ENCODE peak calls at places on chromosomes 12 and 14, in four cellular contexts. I is thoracic aorta, L is H9, D is MM.1S. J is an unnamed sample.

GRCh38 chr14:44897844-44898151 is 63.9 kb downstream of the KLHL28 start:
- DNase-seq in I (no peak), L (no peak), D (no peak), J (no peak)

GRCh38 chr14:23828001-23828400 is 125.6 kb upstream of the DHRS4 start:
- DNase-seq in I (no peak), L (no peak), D (no peak), J (no peak)

GRCh38 chr12:51351913-51352532 is 5.5 kb upstream of the CELA1 start:
- DNase-seq in I (no peak), L (peak; percentile 91), D (no peak), J (peak; percentile 75)

GRCh38 chr14:101232340-101233015 is 328.8 kb upstream of the DIO3 start:
- DNase-seq in I (no peak), L (peak; percentile 20), D (no peak), J (no peak)

GRCh38 chr12:8145754-8146415 is 10.9 kb upstream of the ZNF705A start:
- DNase-seq in I (peak; percentile 22), L (peak; percentile 89), D (no peak), J (peak; percentile 44)

GRCh38 chr14:75432406-75432805 is 4.6 kb downstream of the JDP2 start:
- DNase-seq in I (no peak), L (peak; percentile 13), D (no peak), J (no peak)

GRCh38 chr12:54146506-54147145 is 42.2 kb downstream of the SMUG1 start:
- DNase-seq in I (no peak), L (no peak), D (no peak), J (no peak)

GRCh38 chr14:106812788-106813476 is 1286.5 kb downstream of the TMEM121 start:
- DNase-seq in I (no peak), L (no peak), D (no peak), J (no peak)

GRCh38 chr12:2503036-2503435 is 291.7 kb upstream of the FKBP4 start:
- DNase-seq in I (no peak), L (no peak), D (no peak), J (no peak)

GRCh38 chr14:77139540-77140342 is 1.9 kb downstream of the ZDHHC22 start:
- DNase-seq in I (no peak), L (peak; percentile 91), D (no peak), J (peak; percentile 64)

GRCh38 chr12:13008741-13009380 is 8.8 kb upstream of the HEBP1 start:
- DNase-seq in I (no peak), L (no peak), D (no peak), J (no peak)

GRCh38 chr12:71160585-71160984 is 2.8 kb upstream of the TSPAN8 start:
- DNase-seq in I (no peak), L (no peak), D (no peak), J (peak; percentile 45)

GRCh38 chr12:20214286-20214685 is 154.1 kb upstream of the PDE3A start:
- DNase-seq in I (no peak), L (no peak), D (no peak), J (peak; percentile 16)

GRCh38 chr14:74611672-74612345 is at the start of gene LTBP2:
- DNase-seq in I (no peak), L (peak; percentile 41), D (no peak), J (peak; percentile 46)

GRCh38 chr12:82299617-82300016 is 58.6 kb downstream of the CCDC59 start:
- DNase-seq in I (no peak), L (no peak), D (no peak), J (peak; percentile 62)

GRCh38 chr14:50501642-50502041 is 30.7 kb downstream of the MAP4K5 start:
- DNase-seq in I (no peak), L (no peak), D (no peak), J (no peak)

GRCh38 chr14:24775919-24776318 is 141.9 kb upstream of the GZMB start:
- DNase-seq in I (no peak), L (peak; percentile 46), D (no peak), J (no peak)

GRCh38 chr12:23368590-23368989 is 580.9 kb downstream of the SOX5 start:
- DNase-seq in I (no peak), L (no peak), D (no peak), J (no peak)

GRCh38 chr14:50062438-50063039 is 53.8 kb downstream of the VCPKMT start:
- DNase-seq in I (no peak), L (no peak), D (no peak), J (peak; percentile 86)

GRCh38 chr12:29073631-29074239 is 75.3 kb upstream of the FAR2 start:
- DNase-seq in I (no peak), L (no peak), D (peak; percentile 58), J (peak; percentile 75)

GRCh38 chr12:118625050-118625675 is 248.8 kb downstream of the SUDS3 start:
- DNase-seq in I (no peak), L (no peak), D (no peak), J (no peak)

GRCh38 chr14:70665448-70666363 is 24.0 kb downstream of the TTC9 start:
- DNase-seq in I (no peak), L (no peak), D (peak; percentile 74), J (peak; percentile 73)

GRCh38 chr14:68607081-68607851 is 185.6 kb downstream of the ZFP36L1 start:
- DNase-seq in I (no peak), L (no peak), D (no peak), J (peak; percentile 86)

GRCh38 chr14:104422301-104423223 is 157.0 kb upstream of the C14orf180 start:
- DNase-seq in I (no peak), L (no peak), D (no peak), J (no peak)

GRCh38 chr14:69612014-69612758 is 790 bp downstream of the SUSD6 start:
- DNase-seq in I (no peak), L (no peak), D (peak; percentile 24), J (no peak)

GRCh38 chr14:99809376-99809775 is 16.2 kb downstream of the EML1 start:
- DNase-seq in I (peak; percentile 28), L (no peak), D (no peak), J (peak; percentile 81)

GRCh38 chr14:57480044-57480443 is 13.6 kb downstream of the CCDC198 start:
- DNase-seq in I (no peak), L (no peak), D (no peak), J (no peak)

GRCh38 chr12:46676797-46677520 is 148.8 kb downstream of the SLC38A4 start:
- DNase-seq in I (no peak), L (no peak), D (no peak), J (no peak)

GRCh38 chr12:54259194-54260011 is 20.5 kb downstream of the CBX5 start:
- DNase-seq in I (peak; percentile 47), L (peak; percentile 98), D (no peak), J (peak; percentile 95)

GRCh38 chr14:102508774-102509743 is 517 bp downstream of the ANKRD9 start:
- DNase-seq in I (no peak), L (no peak), D (no peak), J (peak; percentile 82)

GRCh38 chr12:107337354-107338095 is 244.2 kb upstream of the CRY1 start:
- DNase-seq in I (no peak), L (no peak), D (no peak), J (no peak)

GRCh38 chr14:24377660-24378059 is 9.7 kb downstream of the NFATC4 start:
- DNase-seq in I (no peak), L (peak; percentile 73), D (no peak), J (peak; percentile 35)

GRCh38 chr12:6405963-6406362 is 22.0 kb downstream of the LTBR start:
- DNase-seq in I (no peak), L (no peak), D (no peak), J (no peak)

GRCh38 chr12:4526923-4527546 is 11.7 kb upstream of the RAD51AP1 start:
- DNase-seq in I (no peak), L (no peak), D (peak; percentile 36), J (no peak)

GRCh38 chr12:69026341-69026740 is 93.4 kb upstream of the CPM start:
- DNase-seq in I (no peak), L (no peak), D (no peak), J (no peak)

GRCh38 chr12:94813314-94813713 is 163.0 kb upstream of the TMCC3 start:
- DNase-seq in I (no peak), L (no peak), D (no peak), J (no peak)

GRCh38 chr14:33542338-33543290 is 408.3 kb downstream of the EGLN3 start:
- DNase-seq in I (no peak), L (no peak), D (no peak), J (no peak)

GRCh38 chr14:44657153-44657552 is 150.1 kb upstream of the FSCB start:
- DNase-seq in I (no peak), L (no peak), D (no peak), J (no peak)

GRCh38 chr14:55600784-55601561 is 21.0 kb downstream of the KTN1 start:
- DNase-seq in I (no peak), L (no peak), D (no peak), J (no peak)

GRCh38 chr12:52847335-52848102 is 1.3 kb downstream of the KRT78 start:
- DNase-seq in I (no peak), L (peak; percentile 29), D (no peak), J (no peak)

GRCh38 chr12:52848661-52849255 is at the start of gene KRT78:
- DNase-seq in I (no peak), L (peak; percentile 27), D (no peak), J (no peak)

GRCh38 chr12:52839706-52840105 is 5.6 kb upstream of the KRT79 start:
- DNase-seq in I (no peak), L (peak; percentile 26), D (no peak), J (no peak)

GRCh38 chr12:52846356-52846970 is 2.3 kb downstream of the KRT78 start:
- DNase-seq in I (no peak), L (no peak), D (no peak), J (no peak)

GRCh38 chr12:52844386-52844785 is 4.4 kb downstream of the KRT78 start:
- DNase-seq in I (no peak), L (no peak), D (no peak), J (no peak)
- H3K27me3 ChIP-seq in I (no peaks in the 10 kb centered on the region), L (no peaks in the 10 kb centered on the region), D (peaks cover 77% of the 10 kb centered on the region), J (peaks cover 8% of the 10 kb centered on the region)

GRCh38 chr12:102821149-102821548 is 95.9 kb downstream of the PAH start:
- DNase-seq in I (no peak), L (no peak), D (no peak), J (no peak)
- H3K27me3 ChIP-seq in I (no peaks in the 10 kb centered on the region), L (peaks cover 11% of the 10 kb centered on the region), D (no peaks in the 10 kb centered on the region), J (peaks cover 54% of the 10 kb centered on the region)

DNA sequence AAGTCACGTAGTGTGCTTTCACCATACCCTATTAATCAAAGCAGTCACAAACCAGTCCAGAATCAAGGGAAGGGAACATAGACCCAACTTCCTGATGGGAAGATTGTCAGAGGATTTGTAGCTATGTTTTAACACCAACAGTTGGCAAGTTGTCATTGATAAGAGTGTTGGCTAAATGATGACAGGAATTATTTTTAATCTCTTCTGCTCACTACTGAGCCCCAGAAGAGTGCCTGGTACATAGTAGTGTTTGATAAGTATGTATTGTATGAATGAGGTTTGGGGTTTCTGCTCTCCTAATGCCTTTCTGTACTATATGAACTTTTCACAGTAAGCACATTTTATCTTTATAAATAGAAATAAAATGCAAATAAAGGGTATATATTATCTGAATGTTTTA is 14.7 kb downstream of the HCFC2 start:
- DNase-seq in I (no peak), L (no peak), D (no peak), J (no peak)
- H3K27me3 ChIP-seq in I (no peaks in the 10 kb centered on the region), L (no peaks in the 10 kb centered on the region), D (no peaks in the 10 kb centered on the region), J (no peaks in the 10 kb centered on the region)

GRCh38 chr14:94713115-94713514 is 56.8 kb downstream of the GSC start:
- DNase-seq in I (no peak), L (no peak), D (no peak), J (no peak)
- H3K27me3 ChIP-seq in I (no peaks in the 10 kb centered on the region), L (no peaks in the 10 kb centered on the region), D (no peaks in the 10 kb centered on the region), J (peaks cover 9% of the 10 kb centered on the region)

GRCh38 chr12:57726884-57727757 is 11.4 kb downstream of the AGAP2 start:
- DNase-seq in I (no peak), L (peak; percentile 57), D (no peak), J (peak; percentile 46)
- H3K27me3 ChIP-seq in I (no peaks in the 10 kb centered on the region), L (peaks cover 20% of the 10 kb centered on the region), D (no peaks in the 10 kb centered on the region), J (peaks cover 77% of the 10 kb centered on the region)